ENCODE peak calls at places on chromosomes 13 and 19, in nine cellular contexts. Q is uterus, K is fibroblast of the aortic adventitia, L is brain microvascular endothelial cell, P is HFF-Myc, W is AG09319, Z is pancreas, S is LNCaP clone FGC, I is heart left ventricle. V is an unnamed sample.

GRCh38 chr13:90613076-90613795 is 734.3 kb upstream of the MIR17HG start:
- DNase-seq in Q (no peak), K (no peak), L (no peak), P (no peak), W (no peak), Z (no peak), S (no peak), I (no peak), V (no peak)

GRCh38 chr19:54517483-54517882 is 14.9 kb downstream of the LAIR2 start:
- DNase-seq in Q (no peak), K (peak), L (peak), P (peak), W (no peak), Z (peak), S (peak), I (peak), V (peak)

GRCh38 chr13:67048084-67048792 is 181.9 kb downstream of the PCDH9 start:
- DNase-seq in Q (no peak), K (peak), L (peak), P (peak), W (no peak), Z (peak), S (no peak), I (no peak), V (no peak)

GRCh38 chr19:6724631-6725185 is 4.3 kb upstream of the C3 start:
- DNase-seq in Q (no peak), K (no peak), L (no peak), P (no peak), W (no peak), Z (no peak), S (no peak), I (no peak), V (no peak)

GRCh38 chr19:55247621-55248099 is 11.2 kb downstream of the PPP6R1 start:
- DNase-seq in Q (no peak), K (peak), L (peak), P (peak), W (peak), Z (no peak), S (no peak), I (peak), V (peak)

GRCh38 chr13:99984463-99985242 is 3.1 kb downstream of the ZIC2 start:
- DNase-seq in Q (no peak), K (no peak), L (no peak), P (no peak), W (no peak), Z (no peak), S (no peak), I (no peak), V (no peak)

GRCh38 chr13:80751854-80752253 is 410.9 kb upstream of the SPRY2 start:
- DNase-seq in Q (no peak), K (no peak), L (no peak), P (no peak), W (no peak), Z (no peak), S (no peak), I (no peak), V (no peak)

GRCh38 chr19:46904114-46905060 is 43.6 kb downstream of the ARHGAP35 start:
- DNase-seq in Q (peak), K (peak), L (peak), P (peak), W (no peak), Z (no peak), S (no peak), I (peak), V (peak)

GRCh38 chr19:10603084-10603872 is 16.2 kb upstream of the AP1M2 start:
- DNase-seq in Q (peak), K (no peak), L (no peak), P (no peak), W (no peak), Z (peak), S (no peak), I (peak), V (no peak)

GRCh38 chr19:55386515-55386947 is 799 bp downstream of the RPL28 start:
- DNase-seq in Q (no peak), K (no peak), L (no peak), P (no peak), W (no peak), Z (no peak), S (no peak), I (no peak), V (no peak)

GRCh38 chr19:13082192-13083007 is 20.3 kb downstream of the LYL1 start:
- DNase-seq in Q (peak), K (peak), L (peak), P (no peak), W (no peak), Z (no peak), S (no peak), I (peak), V (no peak)

GRCh38 chr13:75197803-75198202 is 284.2 kb downstream of the TBC1D4 start:
- DNase-seq in Q (no peak), K (no peak), L (no peak), P (no peak), W (no peak), Z (no peak), S (no peak), I (no peak), V (no peak)

GRCh38 chr13:24709186-24709913 is 29.1 kb downstream of the ATP12A start:
- DNase-seq in Q (no peak), K (no peak), L (no peak), P (no peak), W (no peak), Z (no peak), S (no peak), I (no peak), V (no peak)

GRCh38 chr19:40627486-40628279 is 26.5 kb downstream of the LTBP4 start:
- DNase-seq in Q (no peak), K (no peak), L (no peak), P (no peak), W (no peak), Z (no peak), S (no peak), I (peak), V (no peak)

GRCh38 chr13:111387026-111387871 is 66.8 kb downstream of the TEX29 start:
- DNase-seq in Q (no peak), K (no peak), L (no peak), P (no peak), W (no peak), Z (no peak), S (no peak), I (no peak), V (no peak)

GRCh38 chr13:98524391-98524790 is 52.5 kb downstream of the STK24 start:
- DNase-seq in Q (no peak), K (no peak), L (no peak), P (no peak), W (no peak), Z (no peak), S (no peak), I (no peak), V (no peak)

GRCh38 chr19:30428281-30428680 is 56.1 kb downstream of the ZNF536 start:
- DNase-seq in Q (no peak), K (no peak), L (no peak), P (no peak), W (no peak), Z (no peak), S (no peak), I (no peak), V (no peak)

GRCh38 chr13:101455863-101456262 is 3.4 kb downstream of the ITGBL1 start:
- DNase-seq in Q (no peak), K (peak), L (peak), P (peak), W (peak), Z (no peak), S (no peak), I (no peak), V (peak)

GRCh38 chr19:28940751-28941500 is 272.0 kb downstream of the UQCRFS1 start:
- DNase-seq in Q (no peak), K (peak), L (peak), P (no peak), W (peak), Z (no peak), S (no peak), I (no peak), V (peak)

GRCh38 chr19:54045771-54046170 is 17.9 kb downstream of the VSTM1 start:
- DNase-seq in Q (no peak), K (no peak), L (no peak), P (no peak), W (no peak), Z (no peak), S (no peak), I (no peak), V (no peak)

GRCh38 chr19:6219147-6219525 is 60.6 kb downstream of the MLLT1 start:
- DNase-seq in Q (no peak), K (no peak), L (no peak), P (no peak), W (no peak), Z (no peak), S (no peak), I (no peak), V (no peak)

GRCh38 chr19:10135551-10136334 is 16.0 kb upstream of the EIF3G start:
- DNase-seq in Q (no peak), K (no peak), L (no peak), P (no peak), W (no peak), Z (no peak), S (no peak), I (no peak), V (no peak)

GRCh38 chr13:110070511-110071120 is 236.3 kb downstream of the COL4A1 start:
- DNase-seq in Q (peak), K (peak), L (peak), P (no peak), W (peak), Z (no peak), S (no peak), I (no peak), V (peak)

GRCh38 chr13:74280093-74280794 is 146.0 kb upstream of the KLF12 start:
- DNase-seq in Q (no peak), K (no peak), L (no peak), P (no peak), W (no peak), Z (no peak), S (no peak), I (no peak), V (no peak)

GRCh38 chr13:21435710-21436151 is 23.4 kb downstream of the ZDHHC20 start:
- DNase-seq in Q (peak), K (peak), L (peak), P (peak), W (peak), Z (peak), S (no peak), I (peak), V (peak)

GRCh38 chr13:35649162-35649561 is 172.7 kb upstream of the MAB21L1 start:
- DNase-seq in Q (no peak), K (peak), L (no peak), P (no peak), W (no peak), Z (no peak), S (no peak), I (no peak), V (no peak)

GRCh38 chr19:57708641-57709354 is at the start of gene ZNF154:
- DNase-seq in Q (no peak), K (peak), L (peak), P (peak), W (peak), Z (peak), S (no peak), I (peak), V (no peak)

GRCh38 chr19:55579766-55580621 is 654 bp downstream of the ZNF579 start:
- DNase-seq in Q (no peak), K (peak), L (no peak), P (no peak), W (no peak), Z (no peak), S (no peak), I (peak), V (no peak)

GRCh38 chr19:58400638-58400915 is 5.1 kb downstream of the RNF225 start:
- DNase-seq in Q (no peak), K (no peak), L (no peak), P (no peak), W (no peak), Z (no peak), S (no peak), I (no peak), V (no peak)

GRCh38 chr19:8631425-8631819 is 989 bp downstream of the NFILZ start:
- DNase-seq in Q (peak), K (peak), L (peak), P (no peak), W (no peak), Z (peak), S (no peak), I (peak), V (no peak)

GRCh38 chr13:24618219-24618955 is 61.8 kb upstream of the ATP12A start:
- DNase-seq in Q (no peak), K (no peak), L (no peak), P (no peak), W (no peak), Z (no peak), S (no peak), I (no peak), V (no peak)

GRCh38 chr13:80151016-80151415 is 189.9 kb downstream of the SPRY2 start:
- DNase-seq in Q (no peak), K (no peak), L (no peak), P (no peak), W (no peak), Z (no peak), S (no peak), I (no peak), V (no peak)

GRCh38 chr13:67168384-67168783 is 61.8 kb downstream of the PCDH9 start:
- DNase-seq in Q (no peak), K (no peak), L (no peak), P (no peak), W (no peak), Z (no peak), S (no peak), I (no peak), V (no peak)

DNA sequence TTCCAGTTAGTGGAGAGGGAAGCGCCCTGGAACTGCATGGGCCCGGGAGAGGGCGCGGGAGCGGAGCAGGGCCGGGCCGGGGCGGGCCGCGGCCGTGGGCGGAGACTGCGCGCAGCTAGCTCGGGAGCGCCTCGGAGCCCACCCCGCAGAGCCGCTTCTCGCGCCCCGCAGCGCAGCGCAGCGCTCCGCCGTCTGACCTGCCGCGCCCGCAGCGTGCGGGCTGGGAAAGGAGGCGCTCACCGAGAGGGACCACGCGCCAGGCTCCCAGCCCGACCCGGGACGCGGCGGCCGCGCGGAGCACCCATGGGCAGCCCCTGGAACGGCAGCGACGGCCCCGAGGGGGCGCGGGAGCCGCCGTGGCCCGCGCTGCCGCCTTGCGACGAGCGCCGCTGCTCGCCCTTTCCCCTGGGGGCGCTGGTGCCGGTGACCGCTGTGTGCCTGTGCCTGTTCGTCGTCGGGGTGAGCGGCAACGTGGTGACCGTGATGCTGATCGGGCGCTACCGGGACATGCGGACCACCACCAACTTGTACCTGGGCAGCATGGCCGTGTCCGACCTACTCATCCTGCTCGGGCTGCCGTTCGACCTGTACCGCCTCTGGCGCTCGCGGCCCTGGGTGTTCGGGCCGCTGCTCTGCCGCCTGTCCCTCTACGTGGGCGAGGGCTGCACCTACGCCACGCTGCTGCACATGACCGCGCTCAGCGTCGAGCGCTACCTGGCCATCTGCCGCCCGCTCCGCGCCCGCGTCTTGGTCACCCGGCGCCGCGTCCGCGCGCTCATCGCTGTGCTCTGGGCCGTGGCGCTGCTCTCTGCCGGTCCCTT is at the start of gene MLNR:
- DNase-seq in Q (no peak), K (no peak), L (no peak), P (no peak), W (no peak), Z (no peak), S (no peak), I (peak), V (no peak)
- TF ChIP-seq CTCF in Q (no peak), K (no peak), L (peak), P (no peak), W (no peak), Z (no peak), S (no peak), I (peak), V (peak)

GRCh38 chr19:49987159-49987698 is 26.3 kb upstream of the SIGLEC11 start:
- DNase-seq in Q (peak), K (peak), L (peak), P (peak), W (peak), Z (peak), S (peak), I (peak), V (peak)
- TF ChIP-seq CTCF in Q (peak), K (peak), L (peak), P (no peak), W (no peak), Z (no peak), S (no peak), I (peak), V (no peak)

GRCh38 chr19:2782936-2783780 is at the start of gene SGTA:
- DNase-seq in Q (peak), K (peak), L (peak), P (peak), W (peak), Z (peak), S (peak), I (peak), V (peak)
- TF ChIP-seq CTCF in Q (peak), K (peak), L (peak), P (peak), W (peak), Z (peak), S (peak), I (peak), V (peak)

DNA sequence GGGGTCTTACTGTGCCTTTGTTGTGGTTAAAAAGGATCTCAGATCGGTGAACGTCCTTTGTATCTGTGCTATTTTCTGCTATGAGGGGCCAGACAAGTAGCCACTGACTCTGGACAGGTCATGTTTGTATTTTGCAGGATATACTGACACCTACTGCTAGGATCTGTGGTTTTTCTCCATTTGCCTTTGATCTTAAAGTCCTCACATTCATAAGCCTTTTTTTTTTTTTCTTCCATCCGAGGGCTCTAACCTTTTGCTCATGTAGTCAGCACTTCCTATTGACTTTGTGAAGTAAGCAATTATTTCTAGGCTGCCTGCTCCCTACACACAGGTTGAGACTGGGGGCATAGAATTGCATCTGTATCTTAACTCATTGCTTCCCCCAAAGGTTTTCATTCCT is 106.2 kb downstream of the SLITRK5 start:
- DNase-seq in Q (no peak), K (no peak), L (no peak), P (no peak), W (no peak), Z (no peak), S (no peak), I (no peak), V (no peak)
- TF ChIP-seq CTCF in Q (no peak), K (no peak), L (no peak), P (no peak), W (no peak), Z (no peak), S (no peak), I (no peak), V (no peak)

GRCh38 chr13:29845440-29846056 is 4.9 kb downstream of the UBL3 start:
- DNase-seq in Q (no peak), K (peak), L (no peak), P (no peak), W (no peak), Z (no peak), S (no peak), I (no peak), V (no peak)
- TF ChIP-seq CTCF in Q (no peak), K (peak), L (peak), P (no peak), W (peak), Z (no peak), S (peak), I (peak), V (peak)

DNA sequence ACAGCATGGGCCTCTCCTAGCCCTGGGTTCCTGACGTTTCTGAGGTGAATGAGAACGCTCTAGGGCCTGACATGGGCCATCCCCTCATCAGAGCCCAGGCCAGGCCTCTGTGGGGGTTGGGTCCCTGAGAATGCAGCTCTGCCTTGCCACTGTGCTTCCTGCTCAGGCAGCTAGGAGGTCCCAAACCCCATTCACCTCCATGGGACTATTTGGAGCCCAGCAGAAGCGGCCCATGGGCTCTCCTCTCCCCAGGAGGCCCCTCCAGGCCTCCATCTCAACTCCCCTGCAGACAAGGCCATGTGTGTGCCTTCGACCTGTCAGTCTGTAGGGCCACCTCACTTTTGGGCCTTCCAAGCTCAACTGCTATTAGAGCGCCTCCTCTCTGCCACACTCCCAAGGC is 36.9 kb downstream of the ELL start:
- DNase-seq in Q (no peak), K (no peak), L (no peak), P (no peak), W (no peak), Z (no peak), S (no peak), I (no peak), V (no peak)
- TF ChIP-seq CTCF in Q (no peak), K (no peak), L (no peak), P (no peak), W (no peak), Z (no peak), S (no peak), I (no peak), V (peak)

DNA sequence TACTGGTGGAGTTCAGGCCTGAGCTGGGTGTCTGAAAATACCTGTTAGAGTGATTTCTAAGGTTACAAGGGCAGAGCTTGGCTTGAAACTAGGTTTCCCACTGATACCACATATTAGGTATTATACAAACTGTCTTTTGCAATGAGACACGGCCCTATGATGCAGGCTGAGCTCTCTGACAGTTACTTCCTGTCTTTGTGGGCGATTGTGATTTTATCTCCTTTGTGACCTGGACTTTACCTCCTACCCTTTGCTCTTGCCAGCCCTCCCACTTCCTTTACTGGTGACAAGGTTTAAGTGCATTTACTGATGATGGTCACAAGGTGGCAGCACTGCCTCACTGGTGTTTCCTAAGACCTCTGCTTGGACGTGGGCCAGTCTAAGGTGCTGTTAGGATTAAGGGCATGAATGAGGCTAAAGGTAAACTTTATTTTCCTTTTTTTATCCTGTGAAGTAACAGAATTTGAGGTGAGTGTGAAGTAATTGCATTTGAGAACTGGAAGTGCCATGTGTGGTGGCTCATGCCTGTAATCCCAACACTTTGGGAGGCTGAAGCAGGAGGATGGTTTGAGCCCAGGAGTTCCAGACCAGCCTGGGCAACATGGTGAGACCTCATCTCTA is 7.7 kb upstream of the CXCL17 start:
- DNase-seq in Q (peak), K (peak), L (peak), P (peak), W (peak), Z (peak), S (peak), I (peak), V (peak)
- TF ChIP-seq CTCF in Q (peak), K (peak), L (peak), P (peak), W (peak), Z (peak), S (peak), I (peak), V (peak)

V was measured in HFFc6.